ENCODE peak calls at places on chromosomes 13 and 19, in eight cellular contexts. G is HCT116, B is SK-N-SH, A is HepG2, E is endothelial cell of umbilical vein, V is H1, M is GM12878, K is K562. Z is an unnamed sample.

GRCh38 chr13:29664591-29664990 is 69.1 kb upstream of the SLC7A1 start:
- DNase-seq in G (no peak), B (no peak), A (no peak), E (no peak), V (no peak), M (no peak), K (no peak), Z (no peak)

GRCh38 chr19:29806098-29806866 is 5.5 kb upstream of the CCNE1 start:
- DNase-seq in G (no peak), B (peak; percentile 67), A (peak; percentile 52), E (no peak), V (no peak), M (no peak), K (peak; percentile 82), Z (no peak)

GRCh38 chr13:112624040-112624439 is 36.1 kb upstream of the TUBGCP3 start:
- DNase-seq in G (no peak), B (no peak), A (no peak), E (no peak), V (no peak), M (no peak), K (no peak), Z (no peak)

GRCh38 chr13:31209172-31209818 is 9.5 kb downstream of the B3GLCT start:
- DNase-seq in G (no peak), B (peak; percentile 83), A (no peak), E (peak; percentile 56), V (no peak), M (no peak), K (peak; percentile 17), Z (peak; percentile 70)

GRCh38 chr19:37551123-37551993 is 43.2 kb downstream of the ZNF571 start:
- DNase-seq in G (no peak), B (peak; percentile 95), A (no peak), E (peak; percentile 57), V (no peak), M (no peak), K (peak; percentile 63), Z (no peak)

GRCh38 chr13:98794498-98794897 is 42.0 kb upstream of the SLC15A1 start:
- DNase-seq in G (no peak), B (no peak), A (no peak), E (no peak), V (no peak), M (no peak), K (no peak), Z (no peak)

GRCh38 chr13:110187501-110188161 is 119.3 kb downstream of the COL4A1 start:
- DNase-seq in G (no peak), B (peak; percentile 44), A (no peak), E (peak; percentile 37), V (no peak), M (no peak), K (no peak), Z (peak; percentile 61)

GRCh38 chr19:36665832-36666231 is 805 bp downstream of the ZNF461 start:
- DNase-seq in G (no peak), B (peak; percentile 11), A (no peak), E (no peak), V (no peak), M (no peak), K (no peak), Z (no peak)

GRCh38 chr19:8640402-8641004 is 10.1 kb downstream of the NFILZ start:
- DNase-seq in G (no peak), B (no peak), A (peak; percentile 88), E (no peak), V (no peak), M (no peak), K (no peak), Z (no peak)

GRCh38 chr19:32902448-32902847 is 32.9 kb upstream of the SLC7A9 start:
- DNase-seq in G (no peak), B (no peak), A (no peak), E (no peak), V (no peak), M (no peak), K (no peak), Z (no peak)

GRCh38 chr19:51367565-51368365 is 1.0 kb downstream of the CLDND2 start:
- DNase-seq in G (peak; percentile 97), B (peak; percentile 98), A (peak; percentile 96), E (peak; percentile 99), V (peak; percentile 98), M (peak; percentile 96), K (peak; percentile 97), Z (peak; percentile 64)

GRCh38 chr13:72763411-72763810 is 18.3 kb downstream of the DIS3 start:
- DNase-seq in G (no peak), B (no peak), A (no peak), E (no peak), V (no peak), M (no peak), K (no peak), Z (no peak)

GRCh38 chr19:31946491-31946890 is 398.9 kb upstream of the ZNF507 start:
- DNase-seq in G (no peak), B (no peak), A (no peak), E (no peak), V (no peak), M (no peak), K (no peak), Z (no peak)

GRCh38 chr13:93559718-93560117 is 333.1 kb downstream of the GPC6 start:
- DNase-seq in G (no peak), B (no peak), A (no peak), E (no peak), V (no peak), M (no peak), K (no peak), Z (no peak)

GRCh38 chr19:839146-839872 is 1.5 kb upstream of the PRTN3 start:
- DNase-seq in G (no peak), B (no peak), A (no peak), E (no peak), V (no peak), M (no peak), K (no peak), Z (no peak)

GRCh38 chr13:75566658-75567057 is 17.1 kb downstream of the UCHL3 start:
- DNase-seq in G (no peak), B (peak; percentile 15), A (peak; percentile 31), E (peak; percentile 46), V (no peak), M (no peak), K (no peak), Z (no peak)

GRCh38 chr13:100513987-100514670 is 74.5 kb downstream of the GGACT start:
- DNase-seq in G (no peak), B (no peak), A (no peak), E (no peak), V (no peak), M (no peak), K (no peak), Z (peak; percentile 71)

GRCh38 chr13:100515410-100515800 is 73.2 kb downstream of the GGACT start:
- DNase-seq in G (no peak), B (no peak), A (no peak), E (no peak), V (no peak), M (no peak), K (no peak), Z (no peak)

GRCh38 chr13:100517135-100517534 is 71.5 kb downstream of the GGACT start:
- DNase-seq in G (no peak), B (no peak), A (peak; percentile 85), E (peak; percentile 55), V (no peak), M (no peak), K (no peak), Z (no peak)

GRCh38 chr13:100513171-100513570 is 75.4 kb downstream of the GGACT start:
- DNase-seq in G (no peak), B (no peak), A (no peak), E (no peak), V (no peak), M (no peak), K (no peak), Z (no peak)

GRCh38 chr13:100514788-100515409 is 73.7 kb downstream of the GGACT start:
- DNase-seq in G (peak; percentile 55), B (peak; percentile 92), A (peak; percentile 56), E (peak; percentile 79), V (no peak), M (peak; percentile 27), K (peak; percentile 80), Z (peak; percentile 82)
- H3K9ac ChIP-seq in G (no peak overlapping the region), B (no peak overlapping the region), A (no peak overlapping the region), E (no peak overlapping the region), V (no peak overlapping the region), M (no peak overlapping the region), K (no peak overlapping the region), Z (peak overlapping the region; percentile 65)

DNA sequence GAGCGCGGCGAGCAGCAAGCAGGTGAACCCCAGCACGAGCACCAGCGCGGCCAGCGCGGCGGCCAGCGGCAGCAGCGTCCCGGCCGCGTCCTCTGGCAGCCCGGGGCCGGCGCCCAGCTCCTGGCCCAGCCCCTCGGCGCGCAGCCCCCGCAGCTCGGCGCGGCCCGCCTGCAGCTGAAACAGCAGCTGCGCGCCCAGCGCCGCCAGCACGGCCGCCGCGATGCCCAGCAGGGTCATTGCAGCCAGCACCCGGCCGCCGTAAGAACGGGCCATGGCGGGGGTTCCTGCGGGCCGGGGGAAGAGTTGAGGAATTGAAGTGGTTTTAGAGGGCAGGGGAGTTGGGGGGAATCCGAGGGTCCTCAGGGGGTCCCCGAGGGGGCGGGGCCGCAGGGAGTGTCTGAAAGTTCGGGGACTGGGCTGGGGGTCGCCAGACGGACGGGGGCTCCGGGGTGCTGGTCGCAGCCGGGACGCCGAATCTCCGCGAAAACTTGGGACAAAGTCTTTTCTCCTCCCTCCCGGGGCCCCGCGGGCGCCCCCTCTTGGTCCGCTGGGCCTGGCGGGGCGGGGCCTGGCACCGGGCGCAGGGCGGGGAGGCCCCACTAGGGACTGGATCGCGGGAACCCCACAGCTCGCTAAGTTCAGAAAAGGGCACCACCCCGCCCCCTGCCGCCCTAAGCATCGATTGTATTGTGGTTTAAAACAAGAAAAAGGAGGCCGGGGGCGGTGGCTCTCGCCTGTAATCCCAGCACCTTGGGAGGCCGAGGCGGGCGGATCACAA is at the start of gene TMEM221:
- DNase-seq in G (no peak), B (peak; percentile 86), A (no peak), E (no peak), V (no peak), M (no peak), K (peak; percentile 77), Z (no peak)
- TF ChIP-seq POLR2AphosphoS5 in G (peak; percentile 73), B (no peak), A (no peak), E (no peak), V (no peak), M (no peak), K (no peak), Z (no peak)

GRCh38 chr13:111203742-111204386 is 88.8 kb downstream of the ARHGEF7 start:
- DNase-seq in G (no peak), B (no peak), A (no peak), E (peak; percentile 38), V (no peak), M (no peak), K (no peak), Z (no peak)
- H3K4me3 ChIP-seq in G (no peak overlapping the region), B (no peak overlapping the region), A (no peak overlapping the region), E (peak overlapping the region; percentile 82), V (no peak overlapping the region), M (peak overlapping the region; percentile 19), K (no peak overlapping the region), Z (no peak overlapping the region)

GRCh38 chr19:18651300-18651699 is 14.5 kb downstream of the KLHL26 start:
- DNase-seq in G (no peak), B (no peak), A (no peak), E (no peak), V (no peak), M (no peak), K (no peak), Z (no peak)
- H3K9ac ChIP-seq in G (no peak overlapping the region), B (no peak overlapping the region), A (no peak overlapping the region), E (no peak overlapping the region), V (no peak overlapping the region), M (no peak overlapping the region), K (no peak overlapping the region), Z (no peak overlapping the region)

DNA sequence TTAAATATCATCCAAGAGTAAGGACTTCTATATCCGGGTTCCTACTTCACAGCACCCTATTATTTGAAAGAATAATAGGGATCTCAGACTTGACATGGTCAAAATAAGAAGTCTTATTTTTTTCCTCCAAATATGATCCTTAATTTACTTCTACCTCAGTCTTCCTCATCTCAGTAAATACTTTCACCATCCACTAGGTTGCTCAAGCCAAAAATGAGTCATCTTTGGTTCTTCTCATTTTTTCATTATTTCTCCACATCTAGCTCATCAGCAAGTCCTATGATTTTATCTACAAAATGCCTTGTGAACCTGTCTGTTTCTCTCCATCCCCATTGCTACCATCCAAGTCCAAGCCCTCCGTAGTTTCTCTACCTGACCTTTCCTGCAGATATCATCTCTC is 121.9 kb upstream of the GJB6 start:
- DNase-seq in G (no peak), B (no peak), A (no peak), E (no peak), V (no peak), M (no peak), K (no peak), Z (no peak)
- TF ChIP-seq POLR2AphosphoS5 in G (no peak), B (no peak), A (no peak), E (no peak), V (no peak), M (no peak), K (no peak), Z (no peak)

Z was measured in SK-N-MC.